ENCODE peak calls at places on chromosomes 3 and 15, in ten cellular contexts. One of them, this sample, is unnamed.

GRCh38 chr3:25618043-25618442 is 46.7 kb downstream of the TOP2B start:
- DNase-seq in PC-3: peak
- DNase-seq in HFF-Myc: no peak
- DNase-seq in NCI-H345: no peak
- DNase-seq in heart right ventricle: no peak
- DNase-seq in NT2/D1: no peak
- DNase-seq in substantia nigra: no peak
- DNase-seq in psoas muscle: no peak
- DNase-seq in foreskin fibroblast: no peak
- DNase-seq in iris pigment epithelial cell: no peak
- DNase-seq in this sample: no peak

GRCh38 chr3:7241584-7242302 is 380.8 kb downstream of the GRM7 start:
- DNase-seq in iris pigment epithelial cell: no peak
- DNase-seq in NCI-H345: peak
- DNase-seq in psoas muscle: no peak
- DNase-seq in substantia nigra: no peak
- DNase-seq in NT2/D1: no peak
- DNase-seq in PC-3: no peak
- DNase-seq in foreskin fibroblast: no peak
- DNase-seq in HFF-Myc: no peak
- DNase-seq in heart right ventricle: no peak
- DNase-seq in this sample: no peak

GRCh38 chr3:99951701-99952100 is 134.0 kb downstream of the CMSS1 start:
- DNase-seq in psoas muscle: no peak
- DNase-seq in NT2/D1: no peak
- DNase-seq in iris pigment epithelial cell: no peak
- DNase-seq in HFF-Myc: no peak
- DNase-seq in foreskin fibroblast: no peak
- DNase-seq in substantia nigra: no peak
- DNase-seq in NCI-H345: no peak
- DNase-seq in heart right ventricle: no peak
- DNase-seq in PC-3: no peak
- DNase-seq in this sample: no peak

GRCh38 chr3:36543276-36543997 is 163.1 kb downstream of the STAC start:
- DNase-seq in substantia nigra: no peak
- DNase-seq in NCI-H345: no peak
- DNase-seq in HFF-Myc: no peak
- DNase-seq in psoas muscle: no peak
- DNase-seq in iris pigment epithelial cell: no peak
- DNase-seq in NT2/D1: no peak
- DNase-seq in heart right ventricle: no peak
- DNase-seq in foreskin fibroblast: no peak
- DNase-seq in PC-3: no peak
- DNase-seq in this sample: no peak

GRCh38 chr3:150147776-150148175 is 177.1 kb upstream of the PFN2 start:
- DNase-seq in psoas muscle: peak
- DNase-seq in NT2/D1: no peak
- DNase-seq in PC-3: peak
- DNase-seq in NCI-H345: no peak
- DNase-seq in substantia nigra: no peak
- DNase-seq in HFF-Myc: no peak
- DNase-seq in heart right ventricle: no peak
- DNase-seq in iris pigment epithelial cell: peak
- DNase-seq in foreskin fibroblast: peak
- DNase-seq in this sample: no peak

GRCh38 chr3:70150599-70150998 is 151.1 kb downstream of the SAMMSON start:
- DNase-seq in substantia nigra: no peak
- DNase-seq in iris pigment epithelial cell: no peak
- DNase-seq in heart right ventricle: no peak
- DNase-seq in PC-3: no peak
- DNase-seq in foreskin fibroblast: no peak
- DNase-seq in NT2/D1: no peak
- DNase-seq in psoas muscle: no peak
- DNase-seq in HFF-Myc: no peak
- DNase-seq in NCI-H345: no peak
- DNase-seq in this sample: no peak

GRCh38 chr3:99678023-99678422 is 39.6 kb downstream of the COL8A1 start:
- DNase-seq in substantia nigra: no peak
- DNase-seq in HFF-Myc: peak
- DNase-seq in psoas muscle: no peak
- DNase-seq in iris pigment epithelial cell: peak
- DNase-seq in NT2/D1: no peak
- DNase-seq in PC-3: peak
- DNase-seq in heart right ventricle: peak
- DNase-seq in foreskin fibroblast: peak
- DNase-seq in NCI-H345: no peak
- DNase-seq in this sample: peak

GRCh38 chr15:62940755-62941361 is 101.7 kb upstream of the TPM1 start:
- DNase-seq in psoas muscle: peak
- DNase-seq in NCI-H345: no peak
- DNase-seq in PC-3: peak
- DNase-seq in iris pigment epithelial cell: peak
- DNase-seq in substantia nigra: peak
- DNase-seq in foreskin fibroblast: peak
- DNase-seq in NT2/D1: no peak
- DNase-seq in HFF-Myc: peak
- DNase-seq in heart right ventricle: peak
- DNase-seq in this sample: peak

GRCh38 chr3:140529096-140529495 is 148.8 kb upstream of the TRIM42 start:
- DNase-seq in PC-3: peak
- DNase-seq in NCI-H345: no peak
- DNase-seq in HFF-Myc: peak
- DNase-seq in heart right ventricle: no peak
- DNase-seq in foreskin fibroblast: peak
- DNase-seq in NT2/D1: peak
- DNase-seq in iris pigment epithelial cell: peak
- DNase-seq in substantia nigra: no peak
- DNase-seq in psoas muscle: no peak
- DNase-seq in this sample: no peak

GRCh38 chr15:41231536-41231935 is 468 bp downstream of the CHP1 start:
- DNase-seq in HFF-Myc: no peak
- DNase-seq in iris pigment epithelial cell: no peak
- DNase-seq in NT2/D1: no peak
- DNase-seq in NCI-H345: no peak
- DNase-seq in PC-3: no peak
- DNase-seq in heart right ventricle: no peak
- DNase-seq in foreskin fibroblast: no peak
- DNase-seq in psoas muscle: no peak
- DNase-seq in substantia nigra: no peak
- DNase-seq in this sample: no peak

GRCh38 chr15:64461577-64462162 is 1.3 kb downstream of the ZNF609 start:
- DNase-seq in foreskin fibroblast: no peak
- DNase-seq in psoas muscle: no peak
- DNase-seq in heart right ventricle: peak
- DNase-seq in HFF-Myc: no peak
- DNase-seq in substantia nigra: peak
- DNase-seq in iris pigment epithelial cell: peak
- DNase-seq in PC-3: no peak
- DNase-seq in NT2/D1: no peak
- DNase-seq in NCI-H345: peak
- DNase-seq in this sample: no peak

GRCh38 chr15:70187331-70187730 is 89.6 kb upstream of the TLE3 start:
- DNase-seq in NT2/D1: no peak
- DNase-seq in NCI-H345: no peak
- DNase-seq in iris pigment epithelial cell: no peak
- DNase-seq in heart right ventricle: no peak
- DNase-seq in substantia nigra: no peak
- DNase-seq in foreskin fibroblast: no peak
- DNase-seq in psoas muscle: no peak
- DNase-seq in HFF-Myc: no peak
- DNase-seq in PC-3: no peak
- DNase-seq in this sample: no peak